ENCODE peak calls at places on chromosomes 13 and 19, in ten cellular contexts. R, I, V, Y, J, W, D, P, M and G are unnamed samples.

GRCh38 chr13:114222461-114222968 is 12.2 kb upstream of the CDC16 start:
- DNase-seq in R (peak; percentile 67), I (no peak), V (no peak), Y (no peak), J (peak; percentile 48), W (peak; percentile 75), D (peak; percentile 87), P (peak; percentile 56), M (no peak), G (no peak)

GRCh38 chr13:106028916-106029315 is 506.5 kb downstream of the EFNB2 start:
- DNase-seq in R (no peak), I (peak; percentile 22), V (no peak), Y (no peak), J (no peak), W (peak; percentile 2), D (no peak), P (no peak), M (no peak), G (no peak)

GRCh38 chr13:110403315-110403714 is 96.2 kb downstream of the COL4A2 start:
- DNase-seq in R (no peak), I (no peak), V (no peak), Y (no peak), J (peak; percentile 84), W (no peak), D (no peak), P (no peak), M (no peak), G (no peak)

GRCh38 chr13:27578121-27579030 is 42.0 kb downstream of the LNX2 start:
- DNase-seq in R (no peak), I (peak; percentile 85), V (no peak), Y (no peak), J (peak; percentile 61), W (no peak), D (no peak), P (no peak), M (no peak), G (no peak)

GRCh38 chr19:31314849-31315620 is 34.2 kb downstream of the TSHZ3 start:
- DNase-seq in R (no peak), I (no peak), V (no peak), Y (no peak), J (no peak), W (no peak), D (no peak), P (no peak), M (no peak), G (no peak)

GRCh38 chr19:19269952-19270694 is 3.0 kb downstream of the TM6SF2 start:
- DNase-seq in R (no peak), I (no peak), V (no peak), Y (no peak), J (no peak), W (no peak), D (no peak), P (no peak), M (no peak), G (no peak)

GRCh38 chr19:19140476-19140875 is 2.2 kb upstream of the TMEM161A start:
- DNase-seq in R (no peak), I (no peak), V (no peak), Y (no peak), J (peak; percentile 19), W (peak; percentile 34), D (no peak), P (no peak), M (no peak), G (no peak)

GRCh38 chr13:45522571-45522970 is 57.8 kb downstream of the COG3 start:
- DNase-seq in R (no peak), I (no peak), V (no peak), Y (no peak), J (peak; percentile 18), W (no peak), D (no peak), P (no peak), M (no peak), G (no peak)

GRCh38 chr19:35043906-35044305 is 2.4 kb downstream of the HPN start:
- DNase-seq in R (no peak), I (no peak), V (no peak), Y (no peak), J (no peak), W (no peak), D (no peak), P (no peak), M (no peak), G (no peak)

GRCh38 chr19:35042954-35043604 is 1.6 kb downstream of the HPN start:
- DNase-seq in R (no peak), I (no peak), V (no peak), Y (no peak), J (no peak), W (no peak), D (no peak), P (no peak), M (no peak), G (no peak)

GRCh38 chr19:35046461-35046860 is 4.9 kb downstream of the HPN start:
- DNase-seq in R (no peak), I (no peak), V (no peak), Y (no peak), J (no peak), W (no peak), D (no peak), P (no peak), M (no peak), G (no peak)

GRCh38 chr19:35044317-35045117 is 3.0 kb downstream of the HPN start:
- DNase-seq in R (no peak), I (no peak), V (no peak), Y (peak; percentile 55), J (peak; percentile 43), W (peak; percentile 66), D (peak; percentile 65), P (peak; percentile 69), M (peak; percentile 73), G (peak; percentile 65)

GRCh38 chr19:35045667-35046300 is 4.3 kb downstream of the HPN start:
- DNase-seq in R (no peak), I (no peak), V (no peak), Y (no peak), J (peak; percentile 28), W (peak; percentile 42), D (peak; percentile 24), P (no peak), M (no peak), G (peak; percentile 62)
- H3K4me1 ChIP-seq in R (peaks cover 17% of the 10 kb centered on the region), I (no peaks in the 10 kb centered on the region), V (peaks cover 23% of the 10 kb centered on the region), Y (peaks cover 4% of the 10 kb centered on the region), J (peaks cover 2% of the 10 kb centered on the region), W (peaks cover 15% of the 10 kb centered on the region), D (peaks cover 6% of the 10 kb centered on the region), P (peaks cover 13% of the 10 kb centered on the region), M (peaks cover 9% of the 10 kb centered on the region), G (no peaks in the 10 kb centered on the region)

GRCh38 chr13:33112745-33113144 is 96.5 kb downstream of the KL start:
- DNase-seq in R (no peak), I (no peak), V (no peak), Y (no peak), J (peak; percentile 20), W (no peak), D (no peak), P (peak; percentile 60), M (no peak), G (no peak)
- H3K4me1 ChIP-seq in R (peaks cover 5% of the 10 kb centered on the region), I (no peaks in the 10 kb centered on the region), V (peaks cover 49% of the 10 kb centered on the region), Y (peaks cover 11% of the 10 kb centered on the region), J (peaks cover 44% of the 10 kb centered on the region), W (no peaks in the 10 kb centered on the region), D (peaks cover 21% of the 10 kb centered on the region), P (peaks cover 16% of the 10 kb centered on the region), M (peaks cover 24% of the 10 kb centered on the region), G (peaks cover 36% of the 10 kb centered on the region)

GRCh38 chr19:55633866-55634265 is 6.9 kb upstream of the ZNF580 start:
- DNase-seq in R (no peak), I (no peak), V (no peak), Y (no peak), J (no peak), W (no peak), D (no peak), P (no peak), M (no peak), G (no peak)
- H3K4me1 ChIP-seq in R (peaks cover 8% of the 10 kb centered on the region), I (no peaks in the 10 kb centered on the region), V (peaks cover 56% of the 10 kb centered on the region), Y (peaks cover 7% of the 10 kb centered on the region), J (peaks cover 9% of the 10 kb centered on the region), W (peaks cover 5% of the 10 kb centered on the region), D (peaks cover 12% of the 10 kb centered on the region), P (peaks cover 10% of the 10 kb centered on the region), M (peaks cover 16% of the 10 kb centered on the region), G (peaks cover 14% of the 10 kb centered on the region)

GRCh38 chr19:13162749-13163608 is 12.8 kb downstream of the IER2 start:
- DNase-seq in R (peak; percentile 99), I (no peak), V (peak; percentile 99), Y (peak; percentile 99), J (peak; percentile 97), W (peak; percentile 99), D (peak; percentile 97), P (peak; percentile 97), M (peak; percentile 98), G (peak; percentile 99)

GRCh38 chr19:13160557-13160956 is 10.3 kb downstream of the IER2 start:
- DNase-seq in R (no peak), I (no peak), V (no peak), Y (no peak), J (peak; percentile 66), W (peak; percentile 33), D (no peak), P (no peak), M (no peak), G (no peak)

GRCh38 chr19:13163609-13164364 is 13.6 kb downstream of the IER2 start:
- DNase-seq in R (peak; percentile 84), I (no peak), V (peak; percentile 89), Y (peak; percentile 76), J (peak; percentile 83), W (peak; percentile 95), D (peak; percentile 67), P (peak; percentile 83), M (peak; percentile 84), G (peak; percentile 97)

GRCh38 chr19:13165091-13165997 is 15.1 kb downstream of the IER2 start:
- DNase-seq in R (no peak), I (no peak), V (no peak), Y (no peak), J (no peak), W (peak; percentile 47), D (peak; percentile 55), P (no peak), M (no peak), G (peak; percentile 79)

DNA sequence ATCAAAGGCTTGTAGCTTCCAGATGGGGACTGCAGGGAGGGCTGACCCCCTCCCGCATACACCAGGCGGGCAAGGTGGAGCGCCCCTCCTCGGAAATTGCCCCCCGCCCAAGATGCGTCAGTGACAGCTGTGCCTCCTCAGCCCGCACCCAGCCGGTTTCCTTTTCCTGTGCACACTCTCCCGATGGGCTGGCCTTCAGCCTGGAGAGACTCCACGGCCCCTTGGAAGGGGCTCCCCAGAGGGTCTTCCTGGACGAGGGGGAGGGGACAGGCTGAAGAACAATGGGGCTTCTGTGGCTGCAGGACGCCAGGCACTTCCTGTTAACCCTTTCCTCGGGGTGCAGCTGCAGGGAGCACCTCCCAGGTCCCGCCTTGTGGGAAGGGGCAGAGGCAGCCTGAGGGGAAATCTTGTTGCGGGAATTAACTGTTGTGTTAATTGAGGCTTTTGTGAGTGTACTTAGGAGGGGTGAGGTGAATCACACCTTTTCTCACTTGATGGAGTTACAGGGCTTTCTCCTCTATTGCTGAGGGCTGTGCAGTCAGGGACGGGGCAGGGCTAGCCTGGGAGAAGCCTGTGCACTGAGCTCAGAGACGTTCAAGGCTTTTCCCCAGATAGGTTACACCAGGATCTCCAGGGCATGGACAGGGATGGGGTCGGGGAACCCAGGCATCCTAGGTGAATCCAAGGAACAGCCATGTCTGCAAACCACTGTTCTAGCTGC is 14.3 kb downstream of the IER2 start:
- DNase-seq in R (peak; percentile 71), I (no peak), V (no peak), Y (peak; percentile 89), J (peak; percentile 61), W (peak; percentile 96), D (peak; percentile 89), P (peak; percentile 73), M (peak; percentile 81), G (peak; percentile 100)
- H3K4me1 ChIP-seq in R (peaks cover 16% of the 10 kb centered on the region), I (peaks cover 38% of the 10 kb centered on the region), V (peaks cover 87% of the 10 kb centered on the region), Y (peaks cover 18% of the 10 kb centered on the region), J (peaks cover 28% of the 10 kb centered on the region), W (peaks cover 21% of the 10 kb centered on the region), D (peaks cover 49% of the 10 kb centered on the region), P (peaks cover 7% of the 10 kb centered on the region), M (peaks cover 54% of the 10 kb centered on the region), G (peaks cover 49% of the 10 kb centered on the region)

GRCh38 chr19:7288977-7289376 is 5.2 kb downstream of the INSR start:
- DNase-seq in R (no peak), I (no peak), V (no peak), Y (no peak), J (no peak), W (no peak), D (no peak), P (no peak), M (no peak), G (no peak)
- H3K4me1 ChIP-seq in R (no peaks in the 10 kb centered on the region), I (no peaks in the 10 kb centered on the region), V (peaks cover 23% of the 10 kb centered on the region), Y (no peaks in the 10 kb centered on the region), J (peaks cover 3% of the 10 kb centered on the region), W (no peaks in the 10 kb centered on the region), D (peaks cover 3% of the 10 kb centered on the region), P (peaks cover 14% of the 10 kb centered on the region), M (no peaks in the 10 kb centered on the region), G (no peaks in the 10 kb centered on the region)